ENCODE peak calls at places on chromosomes 2 and 18, in ten cellular contexts. Q is cardiac muscle cell, N is omental fat pad, V is tibial artery, U is psoas muscle, S is fibroblast of pulmonary artery, T is left ventricle myocardium inferior, I is epithelial cell of esophagus, C is kidney, G is GM12865. W is an unnamed sample.

GRCh38 chr2:134381141-134381540 is 127.3 kb downstream of the MGAT5 start:
- DNase-seq in S (no peak), C (no peak), V (no peak), I (no peak), T (no peak), U (no peak), Q (no peak), N (no peak), G (no peak), W (no peak)

GRCh38 chr2:2542966-2543555 is 212.0 kb upstream of the MYT1L start:
- DNase-seq in G (no peak), V (no peak), S (no peak), C (peak), Q (no peak), I (no peak), N (no peak), T (no peak), U (no peak), W (no peak)

GRCh38 chr2:182716665-182716990 is 571 bp downstream of the DNAJC10 start:
- DNase-seq in N (no peak), Q (no peak), T (no peak), U (peak), C (no peak), V (no peak), I (no peak), S (no peak), G (no peak), W (peak)

GRCh38 chr2:206515580-206515979 is 72.2 kb downstream of the ADAM23 start:
- DNase-seq in V (no peak), G (no peak), T (no peak), S (peak), I (no peak), Q (no peak), U (no peak), C (no peak), N (no peak), W (no peak)

GRCh38 chr2:154329510-154329909 is 369.0 kb upstream of the KCNJ3 start:
- DNase-seq in N (no peak), I (no peak), G (no peak), T (no peak), U (no peak), S (no peak), Q (no peak), V (no peak), C (no peak), W (no peak)

GRCh38 chr2:226791056-226791486 is 8.5 kb downstream of the IRS1 start:
- DNase-seq in C (no peak), U (no peak), N (peak), S (peak), I (peak), G (peak), Q (peak), T (no peak), V (peak), W (peak)

GRCh38 chr2:15780912-15781574 is 159.3 kb upstream of the MYCN start:
- DNase-seq in I (no peak), Q (no peak), G (no peak), C (no peak), V (no peak), U (no peak), T (no peak), S (no peak), N (no peak), W (no peak)

GRCh38 chr18:58755304-58756010 is 84.2 kb downstream of the MALT1 start:
- DNase-seq in V (no peak), I (peak), C (no peak), T (peak), S (no peak), Q (no peak), U (no peak), N (no peak), G (no peak), W (peak)

GRCh38 chr18:56298935-56299334 is 339.5 kb downstream of the TXNL1 start:
- DNase-seq in G (no peak), V (no peak), U (no peak), I (peak), T (no peak), Q (peak), C (no peak), S (peak), N (no peak), W (no peak)

GRCh38 chr2:71925268-71926097 is 222.2 kb downstream of the CYP26B1 start:
- DNase-seq in N (no peak), I (no peak), G (no peak), T (no peak), C (no peak), U (no peak), Q (peak), V (no peak), S (no peak), W (no peak)

GRCh38 chr2:168573128-168573903 is 117.2 kb downstream of the CERS6 start:
- DNase-seq in N (no peak), Q (peak), V (peak), S (peak), T (no peak), U (no peak), G (no peak), I (peak), C (no peak), W (no peak)

GRCh38 chr2:12717988-12718661 is 1.4 kb downstream of the TRIB2 start:
- DNase-seq in V (no peak), T (no peak), N (no peak), G (no peak), U (no peak), S (peak), C (peak), I (peak), Q (peak), W (peak)

GRCh38 chr2:238239552-238239871 is 326 bp downstream of the HES6 start:
- DNase-seq in I (peak), S (no peak), G (peak), V (no peak), T (no peak), C (no peak), Q (no peak), U (no peak), N (no peak), W (peak)

GRCh38 chr2:238237441-238237840 is 2.4 kb downstream of the HES6 start:
- DNase-seq in I (no peak), N (no peak), Q (no peak), T (no peak), C (no peak), G (no peak), U (no peak), V (no peak), S (no peak), W (no peak)

GRCh38 chr2:238239872-238240760 is at the start of gene HES6:
- DNase-seq in V (peak), S (peak), I (peak), T (peak), U (peak), G (peak), Q (peak), N (peak), C (peak), W (peak)

GRCh38 chr2:238238311-238238765 is 1.5 kb downstream of the HES6 start:
- DNase-seq in N (no peak), U (no peak), T (no peak), S (no peak), G (no peak), V (no peak), Q (no peak), C (no peak), I (no peak), W (no peak)

GRCh38 chr2:238238766-238239551 is 879 bp downstream of the HES6 start:
- DNase-seq in U (peak), T (no peak), I (no peak), Q (no peak), C (peak), V (no peak), S (no peak), N (no peak), G (no peak), W (peak)
- TF ChIP-seq CTCF in U (no peak), T (no peak), I (no peak), Q (no peak), C (no peak), V (no peak), S (no peak), N (no peak), G (no peak), W (no peak)

DNA sequence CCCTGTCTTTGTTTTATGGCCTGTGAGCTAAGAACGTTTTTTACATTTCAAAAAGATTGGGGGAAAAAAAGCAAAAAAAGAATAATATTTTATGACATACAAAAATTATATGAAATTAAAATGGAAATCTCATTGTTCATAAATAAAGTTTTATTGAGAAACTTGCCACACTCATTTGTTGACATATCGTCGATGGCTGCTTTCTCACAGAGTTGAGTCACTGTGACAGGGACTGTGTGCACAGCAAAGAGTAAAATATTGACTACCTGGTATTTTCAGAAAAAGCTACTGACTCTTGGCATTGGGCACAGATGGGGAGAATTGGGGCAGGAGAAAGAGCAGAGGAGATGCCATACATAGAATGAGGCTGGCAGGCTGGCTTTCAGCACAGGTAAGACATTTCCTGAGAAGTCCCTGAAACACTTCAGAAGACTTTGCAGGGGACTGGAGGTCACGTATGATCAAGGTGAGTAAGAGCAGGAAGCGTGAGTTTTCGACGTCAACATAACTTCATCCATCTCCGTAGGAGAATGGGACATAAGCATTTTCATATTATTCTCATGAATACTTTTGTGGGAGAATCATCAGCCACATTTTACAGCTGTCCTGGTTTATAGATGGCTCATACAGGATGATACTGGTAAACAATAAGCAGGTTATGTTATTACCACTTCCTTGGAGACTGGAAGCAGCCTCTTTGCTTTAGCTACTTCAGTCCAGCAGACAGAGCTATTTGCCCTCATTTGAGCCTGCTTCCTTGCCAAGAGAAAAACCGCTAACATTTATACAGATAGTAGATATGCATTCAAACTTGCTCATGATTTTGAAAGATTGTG is 32.5 kb upstream of the PUM2 start:
- DNase-seq in I (peak), S (peak), Q (peak), N (no peak), T (no peak), V (no peak), C (no peak), U (no peak), G (no peak), W (no peak)
- TF ChIP-seq CTCF in I (no peak), S (no peak), Q (no peak), N (no peak), T (no peak), V (no peak), C (no peak), U (no peak), G (no peak), W (no peak)

DNA sequence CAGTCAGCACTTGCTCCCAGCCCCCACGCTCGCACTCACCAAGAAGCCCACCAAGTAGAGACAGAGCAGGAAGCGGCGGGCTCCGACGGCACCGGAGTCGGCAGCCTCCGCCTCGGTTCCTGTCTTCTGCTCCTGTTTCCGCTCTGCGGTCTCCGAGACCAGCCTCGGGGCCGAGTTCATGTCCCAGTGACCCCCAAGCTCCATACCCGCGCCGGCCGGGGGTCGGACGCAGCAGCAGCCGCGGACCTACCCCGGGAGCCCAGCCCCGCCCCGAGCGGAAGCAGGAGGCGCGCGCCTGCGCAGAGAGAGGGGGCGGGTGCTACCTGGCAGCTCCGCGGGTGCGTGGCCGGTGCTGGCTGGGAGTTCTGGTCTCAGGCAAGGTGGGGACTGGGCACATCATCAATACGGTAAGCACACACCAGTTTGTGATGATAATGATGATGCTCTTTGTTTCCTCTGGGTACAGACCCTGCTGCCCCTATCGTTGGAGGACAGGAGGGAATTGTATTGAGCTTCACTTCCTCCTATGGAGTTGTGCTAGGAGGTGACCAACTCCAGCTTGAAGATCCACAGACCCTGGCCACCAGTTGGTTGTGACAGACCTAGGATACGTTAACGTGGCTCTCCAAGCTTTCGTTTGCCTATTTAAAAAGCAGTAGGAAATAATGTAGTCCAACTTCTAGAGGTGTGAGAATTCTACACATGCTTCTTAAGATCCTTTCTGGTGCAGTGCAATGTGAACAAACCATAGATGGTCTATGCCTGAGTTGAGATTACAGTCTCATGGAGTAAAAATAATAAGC is 25.0 kb upstream of the TMEM182 start:
- DNase-seq in V (peak), C (peak), N (peak), U (peak), T (peak), I (peak), S (peak), Q (peak), G (peak), W (peak)
- TF ChIP-seq CTCF in V (no peak), C (no peak), N (no peak), U (peak), T (no peak), I (peak), S (peak), Q (peak), G (no peak), W (no peak)

GRCh38 chr2:152627010-152627957 is 90.0 kb downstream of the PRPF40A start:
- DNase-seq in T (no peak), Q (peak), U (no peak), V (no peak), G (peak), N (no peak), C (no peak), I (peak), S (peak), W (no peak)
- TF ChIP-seq CTCF in T (peak), Q (peak), U (peak), V (peak), G (peak), N (no peak), C (peak), I (peak), S (peak), W (peak)

DNA sequence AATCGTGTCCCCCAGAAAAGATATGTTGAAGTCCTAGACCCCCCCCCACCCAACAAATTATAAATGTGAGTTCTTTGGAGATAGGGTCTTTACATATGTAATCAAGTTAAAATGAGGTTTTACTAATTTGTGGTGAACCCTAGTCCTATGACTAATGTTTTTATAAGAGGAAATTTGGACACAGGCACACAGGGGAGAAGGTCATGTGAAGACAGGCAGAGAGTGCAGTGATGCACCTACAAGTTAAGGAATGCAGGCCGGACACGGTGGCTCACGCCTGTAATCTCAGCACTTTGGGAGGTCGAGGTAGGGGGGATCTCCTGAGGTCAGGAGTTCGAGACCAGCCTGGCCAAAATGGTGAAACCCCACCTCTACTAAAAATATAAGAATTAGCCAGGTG is 5.8 kb upstream of the PMAIP1 start:
- DNase-seq in T (no peak), S (no peak), U (no peak), G (no peak), Q (no peak), N (no peak), V (no peak), C (no peak), I (no peak), W (no peak)
- TF ChIP-seq CTCF in T (no peak), S (no peak), U (no peak), G (no peak), Q (no peak), N (no peak), V (no peak), C (no peak), I (no peak), W (no peak)

GRCh38 chr18:24799176-24799575 is 338.7 kb downstream of the HRH4 start:
- DNase-seq in S (no peak), G (no peak), V (no peak), T (no peak), C (no peak), I (no peak), N (no peak), Q (no peak), U (no peak), W (no peak)
- TF ChIP-seq CTCF in S (no peak), G (no peak), V (no peak), T (no peak), C (no peak), I (no peak), N (no peak), Q (no peak), U (no peak), W (no peak)

DNA sequence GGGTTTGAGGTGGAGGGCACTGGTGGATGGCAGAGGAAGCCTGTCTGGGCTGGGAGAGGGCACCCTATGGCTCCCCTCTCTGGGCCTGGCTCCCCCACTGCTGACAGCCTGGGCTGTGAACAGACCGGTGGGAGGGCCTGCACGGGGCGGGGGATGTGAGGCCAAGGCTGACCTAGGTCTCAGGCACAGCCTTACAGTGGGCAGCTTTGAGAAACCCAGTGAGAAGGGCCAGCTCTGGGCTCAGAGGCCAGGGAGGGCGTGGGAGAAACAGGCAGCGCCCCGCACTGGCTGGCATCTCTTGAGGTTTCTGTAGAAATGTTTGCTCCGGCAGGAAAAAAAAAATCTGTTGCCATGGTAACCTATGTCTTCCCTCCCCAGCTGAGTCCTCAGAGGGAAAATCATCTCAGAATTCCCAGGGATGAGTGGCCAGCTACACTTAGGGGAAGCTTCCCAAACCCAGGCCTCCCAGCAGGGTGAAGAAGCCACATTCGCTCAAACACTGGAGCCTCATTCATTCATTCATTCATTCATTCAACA is 71.7 kb upstream of the TAF1B start:
- DNase-seq in S (peak), N (no peak), C (no peak), U (no peak), T (no peak), Q (peak), V (no peak), I (no peak), G (no peak), W (no peak)
- TF ChIP-seq CTCF in S (no peak), N (no peak), C (no peak), U (no peak), T (no peak), Q (peak), V (no peak), I (no peak), G (no peak), W (no peak)